ENCODE peak calls at places on chromosomes 7 and 10, in ten cellular contexts. One of them, this sample, is unnamed.

GRCh38 chr10:3424102-3424803 is 251.7 kb upstream of the PITRM1 start:
- DNase-seq in foreskin fibroblast: no peak
- DNase-seq in left ventricle myocardium inferior: peak
- DNase-seq in fibroblast of villous mesenchyme: peak
- DNase-seq in GM12864: no peak
- DNase-seq in kidney epithelial cell: no peak
- DNase-seq in dorsolateral prefrontal cortex: no peak
- DNase-seq in IMR-90: no peak
- DNase-seq in heart right ventricle: peak
- DNase-seq in AG10803: no peak
- DNase-seq in this sample: peak

GRCh38 chr10:72009430-72010081 is 45.4 kb downstream of the CHST3 start:
- DNase-seq in foreskin fibroblast: peak
- DNase-seq in left ventricle myocardium inferior: peak
- DNase-seq in fibroblast of villous mesenchyme: peak
- DNase-seq in GM12864: no peak
- DNase-seq in kidney epithelial cell: peak
- DNase-seq in dorsolateral prefrontal cortex: no peak
- DNase-seq in IMR-90: peak
- DNase-seq in heart right ventricle: peak
- DNase-seq in AG10803: peak
- DNase-seq in this sample: peak

GRCh38 chr10:92068900-92069299 is 145.3 kb downstream of the BTAF1 start:
- DNase-seq in foreskin fibroblast: peak
- DNase-seq in left ventricle myocardium inferior: no peak
- DNase-seq in fibroblast of villous mesenchyme: no peak
- DNase-seq in GM12864: no peak
- DNase-seq in kidney epithelial cell: no peak
- DNase-seq in dorsolateral prefrontal cortex: no peak
- DNase-seq in IMR-90: peak
- DNase-seq in heart right ventricle: no peak
- DNase-seq in AG10803: no peak
- DNase-seq in this sample: no peak

GRCh38 chr7:150973571-150974451 is 4.3 kb downstream of the KCNH2 start:
- DNase-seq in foreskin fibroblast: no peak
- DNase-seq in left ventricle myocardium inferior: no peak
- DNase-seq in fibroblast of villous mesenchyme: no peak
- DNase-seq in GM12864: no peak
- DNase-seq in kidney epithelial cell: no peak
- DNase-seq in dorsolateral prefrontal cortex: no peak
- DNase-seq in IMR-90: no peak
- DNase-seq in heart right ventricle: no peak
- DNase-seq in AG10803: no peak
- DNase-seq in this sample: no peak

GRCh38 chr7:415646-416525 is 103.8 kb downstream of the PDGFA start:
- DNase-seq in foreskin fibroblast: no peak
- DNase-seq in left ventricle myocardium inferior: peak
- DNase-seq in fibroblast of villous mesenchyme: no peak
- DNase-seq in GM12864: no peak
- DNase-seq in kidney epithelial cell: no peak
- DNase-seq in dorsolateral prefrontal cortex: no peak
- DNase-seq in IMR-90: no peak
- DNase-seq in heart right ventricle: no peak
- DNase-seq in AG10803: no peak
- DNase-seq in this sample: no peak

GRCh38 chr7:92751902-92752901 is 84.2 kb downstream of the CDK6 start:
- DNase-seq in foreskin fibroblast: peak
- DNase-seq in left ventricle myocardium inferior: no peak
- DNase-seq in fibroblast of villous mesenchyme: peak
- DNase-seq in GM12864: no peak
- DNase-seq in kidney epithelial cell: peak
- DNase-seq in dorsolateral prefrontal cortex: no peak
- DNase-seq in IMR-90: peak
- DNase-seq in heart right ventricle: no peak
- DNase-seq in AG10803: peak
- DNase-seq in this sample: peak

GRCh38 chr10:124010024-124010423 is 83.4 kb downstream of the CHST15 start:
- DNase-seq in foreskin fibroblast: no peak
- DNase-seq in left ventricle myocardium inferior: no peak
- DNase-seq in fibroblast of villous mesenchyme: no peak
- DNase-seq in GM12864: no peak
- DNase-seq in kidney epithelial cell: no peak
- DNase-seq in dorsolateral prefrontal cortex: no peak
- DNase-seq in IMR-90: no peak
- DNase-seq in heart right ventricle: no peak
- DNase-seq in AG10803: no peak
- DNase-seq in this sample: no peak

GRCh38 chr10:122112625-122113160 is 123.7 kb downstream of the TACC2 start:
- DNase-seq in foreskin fibroblast: peak
- DNase-seq in left ventricle myocardium inferior: peak
- DNase-seq in fibroblast of villous mesenchyme: peak
- DNase-seq in GM12864: no peak
- DNase-seq in kidney epithelial cell: peak
- DNase-seq in dorsolateral prefrontal cortex: no peak
- DNase-seq in IMR-90: peak
- DNase-seq in heart right ventricle: peak
- DNase-seq in AG10803: peak
- DNase-seq in this sample: peak

GRCh38 chr7:132518839-132519173 is 57.5 kb downstream of the PLXNA4 start:
- DNase-seq in foreskin fibroblast: no peak
- DNase-seq in left ventricle myocardium inferior: no peak
- DNase-seq in fibroblast of villous mesenchyme: no peak
- DNase-seq in GM12864: no peak
- DNase-seq in kidney epithelial cell: no peak
- DNase-seq in dorsolateral prefrontal cortex: no peak
- DNase-seq in IMR-90: no peak
- DNase-seq in heart right ventricle: no peak
- DNase-seq in AG10803: no peak
- DNase-seq in this sample: no peak

GRCh38 chr10:19913987-19914386 is 97.8 kb downstream of the PLXDC2 start:
- DNase-seq in foreskin fibroblast: no peak
- DNase-seq in left ventricle myocardium inferior: no peak
- DNase-seq in fibroblast of villous mesenchyme: no peak
- DNase-seq in GM12864: no peak
- DNase-seq in kidney epithelial cell: no peak
- DNase-seq in dorsolateral prefrontal cortex: no peak
- DNase-seq in IMR-90: no peak
- DNase-seq in heart right ventricle: no peak
- DNase-seq in AG10803: no peak
- DNase-seq in this sample: no peak

GRCh38 chr7:2735744-2736143 is 47.7 kb downstream of the AMZ1 start:
- DNase-seq in foreskin fibroblast: no peak
- DNase-seq in left ventricle myocardium inferior: no peak
- DNase-seq in fibroblast of villous mesenchyme: no peak
- DNase-seq in GM12864: no peak
- DNase-seq in kidney epithelial cell: no peak
- DNase-seq in dorsolateral prefrontal cortex: no peak
- DNase-seq in IMR-90: no peak
- DNase-seq in heart right ventricle: no peak
- DNase-seq in AG10803: no peak
- DNase-seq in this sample: no peak

GRCh38 chr10:74244097-74244685 is 93.2 kb downstream of the ADK start:
- DNase-seq in foreskin fibroblast: peak
- DNase-seq in left ventricle myocardium inferior: no peak
- DNase-seq in fibroblast of villous mesenchyme: peak
- DNase-seq in GM12864: peak
- DNase-seq in kidney epithelial cell: no peak
- DNase-seq in dorsolateral prefrontal cortex: no peak
- DNase-seq in IMR-90: peak
- DNase-seq in heart right ventricle: no peak
- DNase-seq in AG10803: peak
- DNase-seq in this sample: peak
- TF ChIP-seq CTCF in foreskin fibroblast: peak
- TF ChIP-seq CTCF in left ventricle myocardium inferior: peak
- TF ChIP-seq CTCF in fibroblast of villous mesenchyme: peak
- TF ChIP-seq CTCF in GM12864: peak
- TF ChIP-seq CTCF in kidney epithelial cell: peak
- TF ChIP-seq CTCF in dorsolateral prefrontal cortex: peak
- TF ChIP-seq CTCF in IMR-90: peak
- TF ChIP-seq CTCF in heart right ventricle: peak
- TF ChIP-seq CTCF in AG10803: peak
- TF ChIP-seq CTCF in this sample: peak

GRCh38 chr10:29041512-29042150 is 247.2 kb upstream of the LYZL1 start:
- DNase-seq in foreskin fibroblast: no peak
- DNase-seq in left ventricle myocardium inferior: no peak
- DNase-seq in fibroblast of villous mesenchyme: no peak
- DNase-seq in GM12864: no peak
- DNase-seq in kidney epithelial cell: no peak
- DNase-seq in dorsolateral prefrontal cortex: no peak
- DNase-seq in IMR-90: peak
- DNase-seq in heart right ventricle: no peak
- DNase-seq in AG10803: peak
- DNase-seq in this sample: peak
- H3K4me3 ChIP-seq in foreskin fibroblast: no peak
- H3K4me3 ChIP-seq in left ventricle myocardium inferior: no peak
- H3K4me3 ChIP-seq in fibroblast of villous mesenchyme: no peak
- H3K4me3 ChIP-seq in GM12864: no peak
- H3K4me3 ChIP-seq in kidney epithelial cell: no peak
- H3K4me3 ChIP-seq in dorsolateral prefrontal cortex: no peak
- H3K4me3 ChIP-seq in IMR-90: no peak
- H3K4me3 ChIP-seq in heart right ventricle: no peak
- H3K4me3 ChIP-seq in AG10803: no peak
- H3K4me3 ChIP-seq in this sample: no peak

GRCh38 chr7:137999496-138000080 is 2.3 kb downstream of the CREB3L2 start:
- DNase-seq in foreskin fibroblast: peak
- DNase-seq in left ventricle myocardium inferior: no peak
- DNase-seq in fibroblast of villous mesenchyme: peak
- DNase-seq in GM12864: no peak
- DNase-seq in kidney epithelial cell: no peak
- DNase-seq in dorsolateral prefrontal cortex: no peak
- DNase-seq in IMR-90: no peak
- DNase-seq in heart right ventricle: no peak
- DNase-seq in AG10803: peak
- DNase-seq in this sample: no peak

GRCh38 chr7:138002096-138002827 is 376 bp upstream of the CREB3L2 start:
- DNase-seq in foreskin fibroblast: peak
- DNase-seq in left ventricle myocardium inferior: peak
- DNase-seq in fibroblast of villous mesenchyme: peak
- DNase-seq in GM12864: peak
- DNase-seq in kidney epithelial cell: peak
- DNase-seq in dorsolateral prefrontal cortex: peak
- DNase-seq in IMR-90: peak
- DNase-seq in heart right ventricle: peak
- DNase-seq in AG10803: peak
- DNase-seq in this sample: peak

GRCh38 chr7:138001529-138002095 is at the start of gene CREB3L2:
- DNase-seq in foreskin fibroblast: peak
- DNase-seq in left ventricle myocardium inferior: peak
- DNase-seq in fibroblast of villous mesenchyme: peak
- DNase-seq in GM12864: no peak
- DNase-seq in kidney epithelial cell: no peak
- DNase-seq in dorsolateral prefrontal cortex: no peak
- DNase-seq in IMR-90: peak
- DNase-seq in heart right ventricle: peak
- DNase-seq in AG10803: peak
- DNase-seq in this sample: peak

GRCh38 chr7:137998250-137998649 is 3.6 kb downstream of the CREB3L2 start:
- DNase-seq in foreskin fibroblast: no peak
- DNase-seq in left ventricle myocardium inferior: no peak
- DNase-seq in fibroblast of villous mesenchyme: peak
- DNase-seq in GM12864: no peak
- DNase-seq in kidney epithelial cell: no peak
- DNase-seq in dorsolateral prefrontal cortex: no peak
- DNase-seq in IMR-90: peak
- DNase-seq in heart right ventricle: no peak
- DNase-seq in AG10803: no peak
- DNase-seq in this sample: peak

DNA sequence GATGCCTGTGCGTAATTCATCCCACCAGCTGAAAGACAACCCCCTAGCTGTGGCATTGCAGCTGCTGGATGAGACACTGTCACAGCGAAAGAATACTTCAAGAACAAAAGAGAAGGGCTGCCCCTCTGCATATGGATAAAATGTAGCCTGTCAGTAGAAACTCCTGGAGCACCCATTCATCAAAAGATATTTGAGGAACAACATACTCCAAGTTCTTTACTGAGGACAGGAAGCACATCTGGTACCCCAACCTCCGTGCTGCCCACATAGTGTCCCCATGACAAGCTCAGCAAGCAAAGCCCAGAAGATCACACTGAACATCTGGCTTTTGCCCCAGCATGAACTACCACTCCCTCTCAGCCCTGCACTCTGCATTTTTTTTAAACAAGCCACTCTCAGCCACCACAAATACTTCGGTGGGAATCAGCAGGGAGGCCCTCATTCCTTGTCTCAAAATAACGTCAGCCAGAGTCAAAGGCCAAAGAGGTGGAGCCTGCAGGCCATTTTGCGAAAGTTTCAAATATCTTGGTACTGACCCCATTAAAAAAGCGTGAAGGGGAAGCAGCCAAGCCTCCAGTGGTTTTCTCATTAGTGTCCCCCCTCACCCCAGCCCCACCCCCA is 1.7 kb downstream of the CREB3L2 start:
- DNase-seq in foreskin fibroblast: peak
- DNase-seq in left ventricle myocardium inferior: peak
- DNase-seq in fibroblast of villous mesenchyme: peak
- DNase-seq in GM12864: no peak
- DNase-seq in kidney epithelial cell: no peak
- DNase-seq in dorsolateral prefrontal cortex: no peak
- DNase-seq in IMR-90: peak
- DNase-seq in heart right ventricle: peak
- DNase-seq in AG10803: peak
- DNase-seq in this sample: peak
- TF ChIP-seq CTCF in foreskin fibroblast: no peak
- TF ChIP-seq CTCF in left ventricle myocardium inferior: no peak
- TF ChIP-seq CTCF in fibroblast of villous mesenchyme: peak
- TF ChIP-seq CTCF in GM12864: no peak
- TF ChIP-seq CTCF in kidney epithelial cell: no peak
- TF ChIP-seq CTCF in dorsolateral prefrontal cortex: no peak
- TF ChIP-seq CTCF in IMR-90: no peak
- TF ChIP-seq CTCF in heart right ventricle: no peak
- TF ChIP-seq CTCF in AG10803: no peak
- TF ChIP-seq CTCF in this sample: no peak

DNA sequence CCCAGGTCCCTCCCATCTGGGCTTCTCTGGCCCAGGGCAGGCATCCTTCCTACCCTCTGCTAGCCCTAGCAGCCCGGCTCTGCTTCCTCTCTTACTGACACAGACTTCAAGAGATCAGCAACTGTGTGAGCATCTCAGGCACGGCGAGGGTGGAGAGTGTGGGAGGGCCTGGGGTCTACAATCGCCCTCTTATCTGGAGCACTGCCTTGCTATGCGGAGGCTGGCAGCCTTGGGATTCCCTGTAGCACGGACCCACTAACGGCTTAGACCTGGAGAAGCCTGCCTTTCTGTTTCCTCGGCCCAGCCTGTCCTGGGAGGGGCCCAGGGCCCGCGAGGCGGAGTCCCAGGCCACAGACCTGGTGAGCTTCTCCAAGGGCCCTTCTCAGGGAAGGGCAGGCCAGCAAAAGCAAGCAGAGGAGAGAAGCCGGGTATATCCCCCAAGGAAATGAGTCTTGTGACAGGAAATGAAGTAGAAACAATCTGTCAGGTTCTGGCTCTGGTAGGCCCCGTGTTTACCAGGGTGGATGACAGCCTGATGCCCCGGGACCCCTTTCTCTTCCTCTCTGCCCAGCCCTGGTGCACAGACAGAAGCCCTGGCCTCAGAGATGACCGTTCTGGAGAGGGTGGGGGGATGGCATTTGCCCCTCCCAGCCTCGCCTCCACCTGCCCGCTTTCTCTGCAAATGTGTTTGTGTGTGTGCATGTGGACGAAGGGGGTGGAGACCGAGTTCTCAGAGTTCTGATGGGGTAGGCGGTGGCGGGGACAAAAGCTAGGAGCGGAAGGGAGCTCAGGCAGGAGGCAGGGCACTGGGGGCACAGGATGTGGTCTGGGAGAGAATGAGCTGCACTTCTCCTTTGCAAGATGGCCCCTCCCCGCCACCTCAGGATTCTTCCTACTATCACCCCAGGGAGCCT is 2.5 kb downstream of the LRCH4 start:
- DNase-seq in foreskin fibroblast: peak
- DNase-seq in left ventricle myocardium inferior: peak
- DNase-seq in fibroblast of villous mesenchyme: peak
- DNase-seq in GM12864: peak
- DNase-seq in kidney epithelial cell: no peak
- DNase-seq in dorsolateral prefrontal cortex: no peak
- DNase-seq in IMR-90: peak
- DNase-seq in heart right ventricle: peak
- DNase-seq in AG10803: no peak
- DNase-seq in this sample: peak
- H3K4me3 ChIP-seq in foreskin fibroblast: peak
- H3K4me3 ChIP-seq in left ventricle myocardium inferior: peak
- H3K4me3 ChIP-seq in fibroblast of villous mesenchyme: peak
- H3K4me3 ChIP-seq in GM12864: peak
- H3K4me3 ChIP-seq in kidney epithelial cell: no peak
- H3K4me3 ChIP-seq in dorsolateral prefrontal cortex: peak
- H3K4me3 ChIP-seq in IMR-90: peak
- H3K4me3 ChIP-seq in heart right ventricle: no peak
- H3K4me3 ChIP-seq in AG10803: peak
- H3K4me3 ChIP-seq in this sample: peak